ENCODE peak calls at places on chromosomes 16 and 17, in nine cellular contexts. L is A549, A is HCT116, H is NB4, S is endothelial cell of umbilical vein, D is H1, F is K562, Y is HepG2, J is SK-N-SH. T is an unnamed sample.

GRCh38 chr16:84508502-84508901 is 4.0 kb upstream of the MEAK7 start:
- DNase-seq in D (no peak), F (no peak), J (no peak), S (no peak), H (no peak), Y (no peak), L (no peak), A (no peak), T (no peak)

GRCh38 chr16:14378131-14378551 is 251.9 kb downstream of the PARN start:
- DNase-seq in S (no peak), J (no peak), Y (peak), H (no peak), F (peak), D (no peak), L (peak), A (peak), T (no peak)

GRCh38 chr17:39975801-39976200 is 4.8 kb upstream of the PSMD3 start:
- DNase-seq in D (no peak), A (no peak), Y (no peak), J (no peak), S (no peak), H (no peak), F (no peak), L (no peak), T (no peak)

GRCh38 chr17:4641297-4642195 is at the start of gene ALOX15:
- DNase-seq in F (no peak), A (no peak), Y (no peak), L (no peak), H (no peak), D (peak), S (no peak), J (no peak), T (peak)

GRCh38 chr17:43406676-43407645 is 8.2 kb downstream of the ARL4D start:
- DNase-seq in D (no peak), J (no peak), S (no peak), H (no peak), Y (no peak), F (no peak), A (no peak), L (peak), T (no peak)

GRCh38 chr16:24141466-24141865 is 114.7 kb upstream of the CACNG3 start:
- DNase-seq in J (no peak), L (no peak), F (no peak), S (no peak), Y (no peak), A (no peak), D (no peak), H (no peak), T (no peak)

GRCh38 chr16:68349838-68350410 is 39.1 kb downstream of the PRMT7 start:
- DNase-seq in J (no peak), A (no peak), Y (no peak), D (no peak), F (no peak), L (no peak), S (no peak), H (no peak), T (no peak)

GRCh38 chr17:29590979-29591736 is 1.7 kb upstream of the GIT1 start:
- DNase-seq in F (peak), L (peak), A (peak), S (no peak), Y (peak), H (no peak), D (no peak), J (peak), T (peak)

GRCh38 chr17:19328441-19329061 is 34.0 kb downstream of the B9D1 start:
- DNase-seq in F (no peak), J (no peak), S (no peak), L (no peak), Y (no peak), H (no peak), D (no peak), A (no peak), T (peak)

GRCh38 chr17:45320931-45321461 is 4.2 kb upstream of the MAP3K14 start:
- DNase-seq in L (peak), J (no peak), A (peak), H (peak), D (no peak), S (peak), Y (no peak), F (peak), T (no peak)

GRCh38 chr17:14143678-14144077 is 74.4 kb downstream of the COX10 start:
- DNase-seq in D (no peak), A (no peak), L (no peak), J (no peak), F (peak), Y (no peak), S (no peak), H (no peak), T (no peak)

GRCh38 chr16:87463722-87464690 is 28.8 kb downstream of the ZCCHC14 start:
- DNase-seq in S (peak), Y (peak), J (no peak), A (no peak), L (no peak), H (peak), D (no peak), F (peak), T (no peak)

GRCh38 chr17:43878260-43879082 is 28.9 kb downstream of the MPP2 start:
- DNase-seq in J (peak), L (peak), F (peak), H (peak), D (peak), A (peak), S (peak), Y (peak), T (peak)

GRCh38 chr16:84419730-84420129 is 51.4 kb downstream of the ATP2C2 start:
- DNase-seq in L (no peak), F (no peak), D (no peak), A (no peak), S (no peak), J (no peak), H (no peak), Y (no peak), T (no peak)

GRCh38 chr17:72171703-72172670 is 51.2 kb downstream of the SOX9 start:
- DNase-seq in F (no peak), J (no peak), A (no peak), S (no peak), L (no peak), Y (no peak), D (no peak), H (no peak), T (no peak)

DNA sequence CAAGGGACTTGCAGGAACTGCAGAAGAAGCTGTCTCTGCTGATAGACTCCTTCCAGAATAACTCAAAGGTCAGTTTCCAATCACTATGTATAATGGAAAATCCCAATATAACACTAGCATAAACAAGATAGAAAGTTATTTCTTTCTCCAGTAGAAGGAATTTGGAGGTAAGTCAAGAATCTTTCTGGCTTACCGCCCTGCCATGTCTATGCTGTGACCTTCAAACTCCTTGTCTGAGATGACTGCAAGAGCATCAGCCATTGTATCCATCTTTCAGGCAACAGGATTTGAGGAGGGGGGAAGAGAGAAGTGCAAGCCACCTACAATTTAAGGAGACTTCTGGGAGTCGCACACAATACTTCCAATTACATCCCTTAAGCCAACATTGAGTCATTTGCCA is 2.7 kb downstream of the LDAF1 start:
- DNase-seq in L (no peak), H (no peak), J (no peak), F (no peak), S (no peak), D (no peak), Y (no peak), A (no peak), T (no peak)
- TF ChIP-seq MAX in L (no peak), H (no peak), J (no peak), F (no peak), S (no peak), D (no peak), Y (no peak), A (no peak), T (no peak)

DNA sequence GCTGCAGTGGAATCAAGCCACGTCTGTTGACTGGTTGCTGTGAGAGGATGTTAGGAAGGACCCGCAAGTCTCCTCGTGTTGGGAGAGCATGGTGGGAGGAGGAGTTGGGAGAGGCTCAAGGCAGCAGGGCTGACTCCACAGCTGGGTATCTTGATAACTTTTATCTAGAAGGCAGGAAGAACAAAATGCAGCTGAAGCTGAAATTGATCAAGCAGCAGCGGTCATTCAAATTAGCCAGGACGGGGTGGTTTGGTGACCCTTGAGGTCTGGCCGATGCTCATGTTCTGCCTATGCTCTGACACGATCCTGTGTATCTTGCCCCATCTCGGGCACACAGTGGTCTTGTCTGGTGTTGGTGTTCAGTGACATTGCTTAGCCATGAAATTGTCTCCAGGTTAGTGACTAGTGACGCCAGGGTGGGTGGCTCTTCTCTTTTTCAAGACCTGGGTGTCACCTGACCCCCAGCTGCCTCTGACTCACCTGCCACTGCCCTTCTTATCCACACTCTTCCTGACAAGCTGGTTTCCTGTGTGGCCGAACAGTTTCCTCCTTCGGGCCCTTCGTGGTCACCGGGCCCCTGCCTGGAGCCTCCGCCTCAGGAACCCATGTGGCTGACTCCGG is 19.1 kb downstream of the NPTX1 start:
- DNase-seq in H (peak), F (peak), L (no peak), D (no peak), S (no peak), Y (no peak), A (no peak), J (no peak), T (no peak)
- TF ChIP-seq MAX in H (no peak), F (peak), L (no peak), D (no peak), S (no peak), Y (no peak), A (no peak), J (no peak), T (no peak)

GRCh38 chr16:9406039-9406438 is 314.6 kb downstream of the HAPSTR1 start:
- DNase-seq in L (no peak), H (no peak), F (no peak), D (no peak), A (no peak), S (no peak), Y (no peak), J (no peak), T (no peak)

GRCh38 chr16:9409753-9410493 is 318.5 kb downstream of the HAPSTR1 start:
- DNase-seq in F (no peak), A (no peak), S (no peak), H (no peak), J (peak), D (no peak), Y (no peak), L (no peak), T (no peak)

GRCh38 chr16:9407206-9407758 is 315.8 kb downstream of the HAPSTR1 start:
- DNase-seq in L (no peak), J (no peak), H (no peak), D (no peak), Y (no peak), F (no peak), A (no peak), S (no peak), T (no peak)

GRCh38 chr16:9404811-9405210 is 313.4 kb downstream of the HAPSTR1 start:
- DNase-seq in Y (no peak), J (no peak), F (no peak), D (no peak), A (no peak), L (no peak), H (no peak), S (no peak), T (no peak)

GRCh38 chr16:9408297-9408696 is 316.9 kb downstream of the HAPSTR1 start:
- DNase-seq in L (no peak), Y (no peak), A (no peak), D (no peak), S (no peak), F (no peak), H (no peak), J (no peak), T (no peak)
- TF ChIP-seq MAX in L (no peak), Y (no peak), A (no peak), D (no peak), S (no peak), F (no peak), H (no peak), J (no peak), T (no peak)

DNA sequence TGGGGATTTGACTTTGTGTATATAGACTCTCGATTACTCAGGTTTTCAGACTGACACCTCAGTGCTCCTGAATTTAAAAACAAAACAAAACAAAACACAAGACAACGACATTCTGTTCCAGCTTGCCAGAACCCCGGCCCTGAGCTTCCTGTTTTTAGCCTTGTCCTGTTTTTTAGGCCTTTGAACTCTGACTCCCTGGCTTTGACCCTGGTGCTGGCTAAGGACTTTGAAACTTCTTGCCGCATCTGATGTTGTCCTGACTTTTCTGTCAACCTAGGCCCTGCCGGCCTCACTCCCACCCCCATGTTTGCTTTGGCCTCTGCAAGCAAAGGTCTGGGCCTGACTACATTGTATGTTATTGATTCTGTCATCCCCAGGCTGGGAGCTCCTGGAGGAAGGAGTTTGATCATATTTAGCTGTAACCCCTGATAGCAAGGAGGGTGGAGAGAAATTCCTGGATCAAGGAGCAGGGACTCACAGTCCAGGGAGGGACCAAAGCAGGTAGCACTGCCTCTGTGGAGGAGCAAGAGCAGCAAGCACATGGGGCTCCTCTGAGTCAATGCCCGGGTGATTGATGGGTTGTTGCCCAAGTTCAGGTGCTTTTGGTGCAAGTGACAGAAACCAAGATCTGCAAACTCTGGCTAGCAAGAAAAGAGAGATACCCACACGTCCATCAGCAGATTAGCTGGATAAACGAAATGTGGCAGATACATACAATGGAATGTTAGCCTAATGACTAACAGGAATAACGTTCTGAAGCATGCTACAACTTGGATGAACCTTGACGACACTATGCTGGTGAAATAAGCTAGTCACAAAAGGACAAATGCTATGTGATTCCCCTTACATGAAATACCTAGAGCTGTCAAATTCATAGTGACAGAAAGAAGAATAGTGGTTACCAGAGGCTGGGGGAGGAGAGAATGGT is 7.7 kb downstream of the CCL16 start:
- DNase-seq in J (no peak), A (no peak), H (no peak), Y (peak), F (no peak), S (peak), D (no peak), L (peak), T (no peak)
- TF ChIP-seq MAX in J (no peak), A (no peak), H (no peak), Y (peak), F (no peak), S (no peak), D (no peak), L (no peak), T (no peak)

T was measured in WTC11.